ENCODE peak calls at places on chromosomes 12 and 14, in ten cellular contexts. O is neural progenitor cell, F is fibroblast of lung, T is bronchial epithelial cell, X is lower leg skin, M is left ventricle myocardium inferior, N is esophagus muscularis mucosa, G is dorsolateral prefrontal cortex, E is A549, J is colonic mucosa. Y is an unnamed sample.

GRCh38 chr12:31585895-31586294 is 5.0 kb downstream of the DENND5B start:
- DNase-seq in O (no peak), F (no peak), T (no peak), X (no peak), M (no peak), N (no peak), G (no peak), E (no peak), J (no peak), Y (no peak)

GRCh38 chr12:42213023-42213422 is 25.0 kb downstream of the YAF2 start:
- DNase-seq in O (no peak), F (peak), T (peak), X (no peak), M (no peak), N (no peak), G (no peak), E (no peak), J (peak), Y (peak)

GRCh38 chr12:24845615-24846014 is 103.3 kb downstream of the BCAT1 start:
- DNase-seq in O (no peak), F (no peak), T (peak), X (no peak), M (no peak), N (no peak), G (no peak), E (no peak), J (no peak), Y (no peak)

GRCh38 chr12:43692064-43692463 is 66.5 kb downstream of the PUS7L start:
- DNase-seq in O (no peak), F (peak), T (peak), X (no peak), M (no peak), N (no peak), G (no peak), E (no peak), J (no peak), Y (peak)

GRCh38 chr14:105853089-105853906 is 326.9 kb downstream of the TMEM121 start:
- DNase-seq in O (no peak), F (no peak), T (no peak), X (no peak), M (no peak), N (no peak), G (peak), E (no peak), J (peak), Y (no peak)

GRCh38 chr12:39368096-39368495 is 74.8 kb downstream of the KIF21A start:
- DNase-seq in O (no peak), F (no peak), T (peak), X (no peak), M (no peak), N (no peak), G (no peak), E (no peak), J (no peak), Y (no peak)

GRCh38 chr12:82896286-82896685 is 209.6 kb downstream of the TMTC2 start:
- DNase-seq in O (no peak), F (no peak), T (no peak), X (no peak), M (no peak), N (no peak), G (no peak), E (no peak), J (no peak), Y (no peak)

GRCh38 chr14:30339311-30339901 is 219.6 kb upstream of the G2E3 start:
- DNase-seq in O (peak), F (no peak), T (no peak), X (no peak), M (no peak), N (no peak), G (no peak), E (no peak), J (no peak), Y (no peak)

GRCh38 chr14:38211258-38211735 is 3.6 kb downstream of the SSTR1 start:
- DNase-seq in O (peak), F (no peak), T (no peak), X (no peak), M (no peak), N (no peak), G (no peak), E (no peak), J (no peak), Y (no peak)
- H3K4me3 ChIP-seq in O (peak), F (peak), T (no peak), X (no peak), M (peak), N (peak), G (peak), E (no peak), J (no peak), Y (peak)

GRCh38 chr14:97771340-97772045 is 974.3 kb downstream of the VRK1 start:
- DNase-seq in O (no peak), F (peak), T (peak), X (peak), M (no peak), N (no peak), G (no peak), E (no peak), J (no peak), Y (peak)
- TF ChIP-seq CTCF in O (no peak), F (no peak), T (no peak), X (no peak), M (no peak), N (no peak), G (no peak), E (no peak), J (no peak), Y (no peak)

DNA sequence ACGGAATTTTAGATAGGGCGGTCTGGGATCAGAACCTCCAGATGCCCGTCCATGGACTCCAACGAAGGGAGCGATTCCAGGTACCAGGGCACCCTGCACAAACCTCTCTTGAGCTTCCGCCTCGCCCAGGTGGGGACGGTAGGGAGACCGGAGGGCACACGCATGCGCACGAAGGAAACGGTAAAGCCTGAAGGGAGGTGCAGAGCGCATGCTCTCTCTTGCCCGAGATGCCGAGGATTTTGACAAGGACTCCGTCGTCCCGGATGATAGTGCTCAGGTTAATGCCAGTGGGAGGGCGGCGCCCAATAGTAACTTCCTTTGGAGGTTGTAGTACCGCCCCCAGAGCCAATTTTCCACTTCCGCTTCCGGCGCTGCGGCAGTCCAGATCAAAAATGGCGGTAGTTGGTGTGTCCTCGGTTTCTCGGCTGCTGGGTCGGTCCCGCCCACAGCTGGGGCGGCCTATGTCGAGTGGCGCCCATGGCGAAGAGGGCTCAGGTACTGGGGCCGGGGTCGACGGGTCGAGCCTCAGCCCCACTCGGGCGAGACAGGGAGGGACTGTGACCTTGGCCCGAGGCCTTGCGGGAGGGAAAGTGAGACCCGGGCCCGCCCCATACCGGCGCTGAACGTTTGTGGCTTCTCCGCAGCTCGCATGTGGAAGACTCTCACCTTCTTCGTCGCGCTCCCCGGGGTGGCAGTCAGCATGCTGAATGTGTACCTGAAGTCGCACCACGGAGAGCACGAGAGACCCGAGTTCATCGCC is at the start of gene COX6A1:
- DNase-seq in O (peak), F (peak), T (peak), X (peak), M (peak), N (peak), G (peak), E (peak), J (peak), Y (peak)
- H3K4me3 ChIP-seq in O (peak), F (peak), T (peak), X (peak), M (peak), N (peak), G (peak), E (peak), J (peak), Y (peak)

DNA sequence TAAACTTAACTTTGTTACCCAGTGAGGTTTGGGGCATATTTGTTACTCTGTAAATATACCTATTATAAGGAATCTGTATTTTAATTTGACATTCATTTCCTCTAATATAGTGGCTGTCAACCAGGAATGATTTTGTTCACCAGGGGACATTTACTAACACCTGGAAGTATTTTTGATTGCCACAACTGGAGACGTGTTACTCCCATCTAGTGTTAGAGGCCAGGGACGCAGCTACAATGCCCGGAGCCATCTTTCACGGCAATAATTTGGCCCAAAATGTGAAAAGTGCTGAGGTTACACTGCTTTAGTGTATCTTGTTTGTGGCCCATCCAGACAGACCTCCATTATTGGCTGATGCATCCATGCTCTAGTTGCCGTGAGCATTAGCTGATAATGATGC is 881.3 kb upstream of the ATXN7L3B start:
- DNase-seq in O (no peak), F (no peak), T (no peak), X (no peak), M (no peak), N (no peak), G (no peak), E (no peak), J (no peak), Y (no peak)
- TF ChIP-seq CTCF in O (peak), F (no peak), T (no peak), X (no peak), M (no peak), N (no peak), G (no peak), E (no peak), J (no peak), Y (no peak)

DNA sequence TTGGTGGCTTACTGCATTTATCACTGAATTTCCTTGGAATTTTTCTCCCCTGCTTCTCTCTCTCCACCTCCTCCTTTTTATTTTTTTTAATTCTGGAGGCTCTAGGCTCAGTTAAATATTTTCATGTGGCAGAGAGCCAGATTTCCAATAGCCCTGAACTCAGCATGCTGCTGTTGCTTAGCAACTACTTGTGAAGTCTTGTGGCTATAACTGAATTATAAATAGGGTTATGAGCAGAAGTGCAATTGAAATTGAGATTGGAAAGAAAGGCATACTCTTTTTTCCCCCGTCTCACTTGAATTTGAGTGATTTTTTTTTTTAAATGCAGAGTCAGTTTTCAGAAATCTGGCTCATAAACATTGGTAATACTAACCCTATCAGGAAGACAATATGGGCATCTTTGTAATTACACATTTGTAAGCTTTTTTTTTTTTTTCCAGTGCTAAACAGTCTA is 38.3 kb downstream of the ATF7IP start:
- DNase-seq in O (no peak), F (peak), T (peak), X (no peak), M (no peak), N (no peak), G (no peak), E (no peak), J (peak), Y (peak)
- H3K4me3 ChIP-seq in O (no peak), F (no peak), T (no peak), X (no peak), M (peak), N (no peak), G (no peak), E (no peak), J (no peak), Y (no peak)

GRCh38 chr14:76955575-76956252 is 72.8 kb downstream of the IRF2BPL start:
- DNase-seq in O (no peak), F (peak), T (peak), X (peak), M (no peak), N (no peak), G (no peak), E (no peak), J (peak), Y (peak)

GRCh38 chr14:76954791-76955190 is 73.7 kb downstream of the IRF2BPL start:
- DNase-seq in O (no peak), F (no peak), T (no peak), X (no peak), M (no peak), N (no peak), G (no peak), E (no peak), J (no peak), Y (no peak)

GRCh38 chr14:76953196-76953945 is 75.1 kb downstream of the IRF2BPL start:
- DNase-seq in O (no peak), F (peak), T (peak), X (peak), M (peak), N (no peak), G (no peak), E (peak), J (peak), Y (peak)

GRCh38 chr14:76956253-76957090 is 72.0 kb downstream of the IRF2BPL start:
- DNase-seq in O (peak), F (peak), T (peak), X (peak), M (peak), N (peak), G (peak), E (peak), J (peak), Y (peak)

DNA sequence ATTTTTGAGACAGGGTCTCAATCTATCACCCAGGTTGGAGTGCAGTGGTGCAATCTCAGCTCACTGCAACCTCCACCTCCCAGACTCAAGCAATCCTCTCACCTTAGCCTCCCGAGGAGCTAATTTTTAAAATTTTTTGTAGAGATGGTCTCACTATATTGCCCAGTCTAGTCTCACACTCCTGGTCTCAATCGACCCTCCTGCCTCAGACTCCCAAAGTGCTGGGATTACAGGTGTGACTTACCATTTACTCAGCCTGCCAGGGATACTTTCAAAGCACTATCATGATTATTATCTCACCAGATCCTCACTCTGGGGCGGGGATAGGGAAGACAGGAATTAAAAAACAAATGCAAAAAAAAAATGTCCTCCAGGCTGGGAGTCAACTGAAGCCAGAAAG is 74.1 kb downstream of the IRF2BPL start:
- DNase-seq in O (no peak), F (no peak), T (no peak), X (no peak), M (no peak), N (no peak), G (no peak), E (no peak), J (no peak), Y (no peak)
- TF ChIP-seq CTCF in O (no peak), F (no peak), T (no peak), X (no peak), M (no peak), N (no peak), G (no peak), E (no peak), J (no peak), Y (no peak)

GRCh38 chr14:61704554-61704953 is 9.2 kb downstream of the HIF1A start:
- DNase-seq in O (no peak), F (peak), T (no peak), X (no peak), M (no peak), N (no peak), G (no peak), E (no peak), J (no peak), Y (peak)

GRCh38 chr14:61705017-61705416 is 9.7 kb downstream of the HIF1A start:
- DNase-seq in O (no peak), F (no peak), T (no peak), X (no peak), M (no peak), N (no peak), G (no peak), E (no peak), J (no peak), Y (peak)

GRCh38 chr14:61706096-61706690 is 10.9 kb downstream of the HIF1A start:
- DNase-seq in O (no peak), F (no peak), T (no peak), X (no peak), M (no peak), N (no peak), G (no peak), E (no peak), J (no peak), Y (peak)

GRCh38 chr14:61701946-61702345 is 6.6 kb downstream of the HIF1A start:
- DNase-seq in O (no peak), F (no peak), T (no peak), X (no peak), M (no peak), N (no peak), G (no peak), E (no peak), J (no peak), Y (peak)

DNA sequence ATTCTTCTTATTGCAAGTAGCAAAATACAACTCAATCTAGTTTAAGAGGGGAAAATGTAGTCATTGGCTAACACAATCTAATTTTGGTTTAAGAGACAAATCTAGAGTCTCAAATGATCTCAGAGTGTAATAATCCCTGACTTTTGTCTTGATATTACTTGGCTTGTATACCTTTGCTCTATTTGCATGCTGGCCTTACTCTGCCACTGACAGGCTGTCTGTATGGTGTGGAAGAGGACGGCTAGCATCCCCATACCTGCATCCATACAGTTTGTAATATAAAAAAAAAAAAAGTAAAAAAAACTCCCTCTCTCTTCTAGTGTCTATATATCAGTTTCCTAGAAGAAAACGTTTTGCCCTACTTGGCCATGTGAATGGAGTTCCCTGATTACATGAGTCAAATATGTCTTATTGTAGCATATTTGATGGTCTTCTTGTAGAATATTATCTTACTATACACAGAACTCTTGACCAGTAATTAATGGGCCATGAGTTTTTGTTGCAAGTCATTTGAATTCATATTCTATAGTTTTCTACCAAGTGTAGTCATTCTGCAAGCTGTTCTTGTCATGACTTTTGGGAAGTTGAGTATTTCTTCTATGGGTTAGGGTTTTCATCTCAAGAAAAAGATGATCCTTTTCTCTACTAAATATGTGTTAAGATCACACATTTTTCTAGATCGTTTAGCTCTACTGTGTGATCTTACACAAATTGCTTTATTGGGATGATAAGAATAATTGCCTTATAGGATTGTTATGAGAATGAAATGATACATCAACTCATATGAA is 8.2 kb downstream of the HIF1A start:
- DNase-seq in O (no peak), F (no peak), T (no peak), X (no peak), M (no peak), N (no peak), G (no peak), E (no peak), J (no peak), Y (peak)
- H3K4me3 ChIP-seq in O (peak), F (no peak), T (peak), X (no peak), M (no peak), N (no peak), G (no peak), E (peak), J (no peak), Y (no peak)

GRCh38 chr14:24367506-24368214 is at the start of gene NFATC4:
- DNase-seq in O (peak), F (peak), T (peak), X (peak), M (peak), N (peak), G (no peak), E (no peak), J (peak), Y (peak)

GRCh38 chr14:24366375-24366663 is 1.7 kb upstream of the NFATC4 start:
- DNase-seq in O (no peak), F (no peak), T (no peak), X (no peak), M (no peak), N (no peak), G (no peak), E (no peak), J (no peak), Y (no peak)

GRCh38 chr14:24368215-24368561 is 204 bp downstream of the NFATC4 start:
- DNase-seq in O (peak), F (no peak), T (no peak), X (no peak), M (no peak), N (no peak), G (no peak), E (no peak), J (peak), Y (no peak)

GRCh38 chr14:24365600-24366374 is 2.2 kb upstream of the NFATC4 start:
- DNase-seq in O (peak), F (peak), T (peak), X (peak), M (peak), N (peak), G (no peak), E (peak), J (peak), Y (peak)

DNA sequence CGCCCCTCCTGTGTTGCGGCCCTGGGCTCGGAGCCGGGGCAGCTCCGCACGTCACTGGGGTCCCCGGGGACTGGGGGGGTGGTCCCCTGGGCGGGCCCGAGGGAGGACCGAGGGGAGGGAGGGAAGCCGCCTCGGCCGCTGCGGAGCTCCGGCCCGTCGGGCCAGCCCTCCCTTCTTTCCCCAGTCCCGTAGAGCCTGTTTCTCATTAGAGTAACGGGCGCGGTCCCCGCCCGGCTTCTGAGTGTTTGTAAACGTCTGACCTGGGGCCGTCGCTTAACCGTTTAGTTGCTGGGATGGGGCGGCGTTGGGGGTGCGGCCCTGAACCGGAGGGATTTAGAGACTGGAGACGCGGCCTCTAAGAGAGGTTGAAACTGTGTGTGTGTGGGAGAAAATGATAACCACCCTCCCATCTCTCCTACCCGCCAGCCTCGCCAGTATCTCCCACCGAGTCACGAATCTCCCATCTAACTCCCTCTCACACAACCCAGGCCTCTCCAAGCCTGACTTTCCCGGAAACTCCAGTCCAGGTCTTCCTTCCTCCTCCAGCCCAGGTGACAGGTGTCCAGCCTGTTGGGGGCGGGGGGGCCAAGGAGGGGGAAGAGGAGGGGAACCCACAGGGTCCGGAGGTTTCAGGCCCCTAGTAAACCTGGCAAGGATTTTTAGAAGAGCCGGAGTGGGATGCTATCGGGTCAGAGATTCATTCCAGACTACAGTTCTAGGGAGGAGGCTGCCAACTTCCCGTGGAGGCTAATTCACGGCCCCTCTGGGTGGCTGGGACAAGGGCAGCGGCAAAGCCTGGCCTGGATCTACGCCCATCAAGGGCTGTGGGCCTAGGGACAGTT is 1.1 kb upstream of the NFATC4 start:
- DNase-seq in O (peak), F (peak), T (peak), X (peak), M (peak), N (peak), G (no peak), E (peak), J (peak), Y (peak)
- TF ChIP-seq CTCF in O (no peak), F (no peak), T (no peak), X (peak), M (no peak), N (no peak), G (no peak), E (no peak), J (no peak), Y (no peak)

GRCh38 chr12:79881351-79881750 is 53.5 kb downstream of the PPP1R12A start:
- DNase-seq in O (no peak), F (no peak), T (no peak), X (no peak), M (no peak), N (no peak), G (no peak), E (no peak), J (no peak), Y (no peak)
- H3K4me3 ChIP-seq in O (no peak), F (no peak), T (no peak), X (no peak), M (no peak), N (no peak), G (no peak), E (no peak), J (no peak), Y (no peak)